ENCODE peak calls at places on chromosomes 13 and 19, in five cellular contexts. One of them, this sample, is unnamed.

GRCh38 chr19:13400296-13400695 is 106.0 kb downstream of the CACNA1A start:
- DNase-seq in NCI-H2107: no peak
- DNase-seq in activated CD4-positive, alpha-beta memory T cell treated with anti-CD3 and anti-CD28 coated beads, Interleukin-2, amount 10 ng/mL, durations not matched to agents 7 days and 5 days: no peak
- DNase-seq in T-helper 17 cell: no peak
- DNase-seq in OCI-LY7: no peak
- DNase-seq in this sample: no peak

GRCh38 chr19:53877361-53877766 is 4.6 kb upstream of the PRKCG start:
- DNase-seq in NCI-H2107: no peak
- DNase-seq in activated CD4-positive, alpha-beta memory T cell treated with anti-CD3 and anti-CD28 coated beads, Interleukin-2, amount 10 ng/mL, durations not matched to agents 7 days and 5 days: no peak
- DNase-seq in T-helper 17 cell: no peak
- DNase-seq in OCI-LY7: no peak
- DNase-seq in this sample: peak

GRCh38 chr19:4582980-4583842 is 23.7 kb upstream of the SEMA6B start:
- DNase-seq in NCI-H2107: no peak
- DNase-seq in activated CD4-positive, alpha-beta memory T cell treated with anti-CD3 and anti-CD28 coated beads, Interleukin-2, amount 10 ng/mL, durations not matched to agents 7 days and 5 days: no peak
- DNase-seq in T-helper 17 cell: no peak
- DNase-seq in OCI-LY7: no peak
- DNase-seq in this sample: no peak

GRCh38 chr13:59458908-59459579 is 704.7 kb downstream of the DIAPH3 start:
- DNase-seq in NCI-H2107: peak
- DNase-seq in activated CD4-positive, alpha-beta memory T cell treated with anti-CD3 and anti-CD28 coated beads, Interleukin-2, amount 10 ng/mL, durations not matched to agents 7 days and 5 days: no peak
- DNase-seq in T-helper 17 cell: no peak
- DNase-seq in OCI-LY7: no peak
- DNase-seq in this sample: peak

GRCh38 chr19:4531562-4532165 is 3.4 kb downstream of the PLIN5 start:
- DNase-seq in NCI-H2107: no peak
- DNase-seq in activated CD4-positive, alpha-beta memory T cell treated with anti-CD3 and anti-CD28 coated beads, Interleukin-2, amount 10 ng/mL, durations not matched to agents 7 days and 5 days: no peak
- DNase-seq in T-helper 17 cell: no peak
- DNase-seq in OCI-LY7: no peak
- DNase-seq in this sample: no peak

GRCh38 chr13:102251817-102252216 is 150.0 kb downstream of the FGF14 start:
- DNase-seq in NCI-H2107: no peak
- DNase-seq in activated CD4-positive, alpha-beta memory T cell treated with anti-CD3 and anti-CD28 coated beads, Interleukin-2, amount 10 ng/mL, durations not matched to agents 7 days and 5 days: no peak
- DNase-seq in T-helper 17 cell: no peak
- DNase-seq in OCI-LY7: no peak
- DNase-seq in this sample: no peak

GRCh38 chr19:36547001-36547732 is 19.1 kb upstream of the ZNF260 start:
- DNase-seq in NCI-H2107: no peak
- DNase-seq in activated CD4-positive, alpha-beta memory T cell treated with anti-CD3 and anti-CD28 coated beads, Interleukin-2, amount 10 ng/mL, durations not matched to agents 7 days and 5 days: no peak
- DNase-seq in T-helper 17 cell: no peak
- DNase-seq in OCI-LY7: peak
- DNase-seq in this sample: no peak

GRCh38 chr13:106118050-106118449 is 417.4 kb downstream of the EFNB2 start:
- DNase-seq in NCI-H2107: no peak
- DNase-seq in activated CD4-positive, alpha-beta memory T cell treated with anti-CD3 and anti-CD28 coated beads, Interleukin-2, amount 10 ng/mL, durations not matched to agents 7 days and 5 days: no peak
- DNase-seq in T-helper 17 cell: no peak
- DNase-seq in OCI-LY7: no peak
- DNase-seq in this sample: no peak

GRCh38 chr19:6667114-6667627 is 2.8 kb downstream of the TNFSF14 start:
- DNase-seq in NCI-H2107: no peak
- DNase-seq in activated CD4-positive, alpha-beta memory T cell treated with anti-CD3 and anti-CD28 coated beads, Interleukin-2, amount 10 ng/mL, durations not matched to agents 7 days and 5 days: peak
- DNase-seq in T-helper 17 cell: no peak
- DNase-seq in OCI-LY7: no peak
- DNase-seq in this sample: peak

GRCh38 chr13:110425444-110425780 is 118.3 kb downstream of the COL4A2 start:
- DNase-seq in NCI-H2107: no peak
- DNase-seq in activated CD4-positive, alpha-beta memory T cell treated with anti-CD3 and anti-CD28 coated beads, Interleukin-2, amount 10 ng/mL, durations not matched to agents 7 days and 5 days: no peak
- DNase-seq in T-helper 17 cell: no peak
- DNase-seq in OCI-LY7: no peak
- DNase-seq in this sample: no peak

GRCh38 chr19:4220188-4220587 is 9.1 kb upstream of the EBI3 start:
- DNase-seq in NCI-H2107: no peak
- DNase-seq in activated CD4-positive, alpha-beta memory T cell treated with anti-CD3 and anti-CD28 coated beads, Interleukin-2, amount 10 ng/mL, durations not matched to agents 7 days and 5 days: no peak
- DNase-seq in T-helper 17 cell: no peak
- DNase-seq in OCI-LY7: no peak
- DNase-seq in this sample: no peak

GRCh38 chr13:49828452-49828851 is 36.0 kb upstream of the KPNA3 start:
- DNase-seq in NCI-H2107: no peak
- DNase-seq in activated CD4-positive, alpha-beta memory T cell treated with anti-CD3 and anti-CD28 coated beads, Interleukin-2, amount 10 ng/mL, durations not matched to agents 7 days and 5 days: no peak
- DNase-seq in T-helper 17 cell: no peak
- DNase-seq in OCI-LY7: peak
- DNase-seq in this sample: no peak

GRCh38 chr19:7783991-7784421 is 21.0 kb downstream of the CLEC4M start:
- DNase-seq in NCI-H2107: no peak
- DNase-seq in activated CD4-positive, alpha-beta memory T cell treated with anti-CD3 and anti-CD28 coated beads, Interleukin-2, amount 10 ng/mL, durations not matched to agents 7 days and 5 days: no peak
- DNase-seq in T-helper 17 cell: no peak
- DNase-seq in OCI-LY7: no peak
- DNase-seq in this sample: peak

GRCh38 chr19:42538841-42539709 is 10.8 kb upstream of the CEACAM1 start:
- DNase-seq in NCI-H2107: no peak
- DNase-seq in activated CD4-positive, alpha-beta memory T cell treated with anti-CD3 and anti-CD28 coated beads, Interleukin-2, amount 10 ng/mL, durations not matched to agents 7 days and 5 days: no peak
- DNase-seq in T-helper 17 cell: no peak
- DNase-seq in OCI-LY7: no peak
- DNase-seq in this sample: no peak

GRCh38 chr13:48641404-48641803 is 12.3 kb upstream of the CYSLTR2 start:
- DNase-seq in NCI-H2107: no peak
- DNase-seq in activated CD4-positive, alpha-beta memory T cell treated with anti-CD3 and anti-CD28 coated beads, Interleukin-2, amount 10 ng/mL, durations not matched to agents 7 days and 5 days: no peak
- DNase-seq in T-helper 17 cell: no peak
- DNase-seq in OCI-LY7: no peak
- DNase-seq in this sample: no peak

GRCh38 chr19:12828494-12828893 is 5.9 kb downstream of the RTBDN start:
- DNase-seq in NCI-H2107: no peak
- DNase-seq in activated CD4-positive, alpha-beta memory T cell treated with anti-CD3 and anti-CD28 coated beads, Interleukin-2, amount 10 ng/mL, durations not matched to agents 7 days and 5 days: peak
- DNase-seq in T-helper 17 cell: no peak
- DNase-seq in OCI-LY7: peak
- DNase-seq in this sample: peak

GRCh38 chr13:52665325-52665724 is 12.7 kb downstream of the SUGT1 start:
- DNase-seq in NCI-H2107: no peak
- DNase-seq in activated CD4-positive, alpha-beta memory T cell treated with anti-CD3 and anti-CD28 coated beads, Interleukin-2, amount 10 ng/mL, durations not matched to agents 7 days and 5 days: no peak
- DNase-seq in T-helper 17 cell: no peak
- DNase-seq in OCI-LY7: peak
- DNase-seq in this sample: no peak

GRCh38 chr13:76672422-76672821 is 213.8 kb downstream of the KCTD12 start:
- DNase-seq in NCI-H2107: no peak
- DNase-seq in activated CD4-positive, alpha-beta memory T cell treated with anti-CD3 and anti-CD28 coated beads, Interleukin-2, amount 10 ng/mL, durations not matched to agents 7 days and 5 days: no peak
- DNase-seq in T-helper 17 cell: no peak
- DNase-seq in OCI-LY7: no peak
- DNase-seq in this sample: no peak

GRCh38 chr13:76836311-76836710 is 49.9 kb downstream of the KCTD12 start:
- DNase-seq in NCI-H2107: no peak
- DNase-seq in activated CD4-positive, alpha-beta memory T cell treated with anti-CD3 and anti-CD28 coated beads, Interleukin-2, amount 10 ng/mL, durations not matched to agents 7 days and 5 days: no peak
- DNase-seq in T-helper 17 cell: no peak
- DNase-seq in OCI-LY7: no peak
- DNase-seq in this sample: no peak

GRCh38 chr19:29587518-29587986 is 18.5 kb upstream of the POP4 start:
- DNase-seq in NCI-H2107: no peak
- DNase-seq in activated CD4-positive, alpha-beta memory T cell treated with anti-CD3 and anti-CD28 coated beads, Interleukin-2, amount 10 ng/mL, durations not matched to agents 7 days and 5 days: peak
- DNase-seq in T-helper 17 cell: peak
- DNase-seq in OCI-LY7: no peak
- DNase-seq in this sample: peak

GRCh38 chr19:10516671-10517286 is 468 bp downstream of the S1PR5 start:
- DNase-seq in NCI-H2107: no peak
- DNase-seq in activated CD4-positive, alpha-beta memory T cell treated with anti-CD3 and anti-CD28 coated beads, Interleukin-2, amount 10 ng/mL, durations not matched to agents 7 days and 5 days: no peak
- DNase-seq in T-helper 17 cell: no peak
- DNase-seq in OCI-LY7: no peak
- DNase-seq in this sample: no peak

GRCh38 chr13:40026741-40027140 is 371.3 kb downstream of the COG6 start:
- DNase-seq in NCI-H2107: no peak
- DNase-seq in activated CD4-positive, alpha-beta memory T cell treated with anti-CD3 and anti-CD28 coated beads, Interleukin-2, amount 10 ng/mL, durations not matched to agents 7 days and 5 days: peak
- DNase-seq in T-helper 17 cell: no peak
- DNase-seq in OCI-LY7: no peak
- DNase-seq in this sample: no peak

This sample was measured in ELF-1.